ENCODE peak calls at places on chromosomes 2 and 18, in seven cellular contexts. L is endothelial cell of umbilical vein, U is upper lobe of left lung, O is GM12878, J is prostate gland, G is sigmoid colon, V is stomach. I is an unnamed sample. For H3K27me3, the result is how much of the 10 kb centered on the place peaks cover.

GRCh38 chr2:151543898-151544297 is 134.2 kb downstream of the RIF1 start:
- DNase-seq in O (no peak), J (no peak), L (no peak), V (no peak), U (no peak), G (no peak), I (no peak)

GRCh38 chr2:162221064-162221463 is 22.2 kb downstream of the FAP start:
- DNase-seq in G (peak), O (no peak), J (peak), V (peak), U (peak), L (peak), I (peak)

GRCh38 chr2:49403722-49404507 is 249.6 kb upstream of the FSHR start:
- DNase-seq in V (no peak), J (no peak), U (no peak), G (no peak), O (no peak), L (no peak), I (no peak)

GRCh38 chr2:46294185-46294836 is 2.9 kb upstream of the EPAS1 start:
- DNase-seq in L (peak), O (no peak), J (no peak), G (no peak), V (no peak), U (no peak), I (peak)

GRCh38 chr2:188576657-188577056 is 285.0 kb downstream of the GULP1 start:
- DNase-seq in O (no peak), V (no peak), U (no peak), G (no peak), J (no peak), L (no peak), I (no peak)

GRCh38 chr2:44817673-44818335 is 123.7 kb upstream of the SIX3 start:
- DNase-seq in O (no peak), J (no peak), G (no peak), L (no peak), U (no peak), V (no peak), I (no peak)

GRCh38 chr2:5705490-5705889 is 13.3 kb downstream of the SOX11 start:
- DNase-seq in V (no peak), O (no peak), G (no peak), L (no peak), J (no peak), U (no peak), I (no peak)

GRCh38 chr2:41963661-41964525 is 83.9 kb upstream of the PKDCC start:
- DNase-seq in O (no peak), G (peak), U (no peak), V (no peak), L (peak), J (no peak), I (peak)

GRCh38 chr2:30283931-30284565 is 52.7 kb downstream of the LBH start:
- DNase-seq in J (no peak), G (no peak), O (no peak), U (no peak), L (no peak), V (no peak), I (no peak)

GRCh38 chr2:16208921-16209320 is 268.6 kb downstream of the MYCN start:
- DNase-seq in O (no peak), L (no peak), J (no peak), U (no peak), V (no peak), G (no peak), I (no peak)

GRCh38 chr2:171608168-171608567 is 79.1 kb upstream of the DYNC1I2 start:
- DNase-seq in J (no peak), U (no peak), G (no peak), V (no peak), L (no peak), O (no peak), I (no peak)

GRCh38 chr2:223908304-223909047 is 36.7 kb downstream of the WDFY1 start:
- DNase-seq in O (no peak), U (no peak), J (no peak), V (peak), L (no peak), G (no peak), I (no peak)

GRCh38 chr2:210654091-210654490 is 97.7 kb downstream of the CPS1 start:
- DNase-seq in V (no peak), J (no peak), U (no peak), O (no peak), G (no peak), L (no peak), I (no peak)

GRCh38 chr2:135963841-135964240 is 21.6 kb downstream of the DARS1 start:
- DNase-seq in L (no peak), V (no peak), U (peak), J (no peak), G (no peak), O (no peak), I (no peak)

GRCh38 chr2:86543335-86543734 is 19.9 kb downstream of the CHMP3 start:
- DNase-seq in O (no peak), G (no peak), V (no peak), U (no peak), J (no peak), L (no peak), I (no peak)

DNA sequence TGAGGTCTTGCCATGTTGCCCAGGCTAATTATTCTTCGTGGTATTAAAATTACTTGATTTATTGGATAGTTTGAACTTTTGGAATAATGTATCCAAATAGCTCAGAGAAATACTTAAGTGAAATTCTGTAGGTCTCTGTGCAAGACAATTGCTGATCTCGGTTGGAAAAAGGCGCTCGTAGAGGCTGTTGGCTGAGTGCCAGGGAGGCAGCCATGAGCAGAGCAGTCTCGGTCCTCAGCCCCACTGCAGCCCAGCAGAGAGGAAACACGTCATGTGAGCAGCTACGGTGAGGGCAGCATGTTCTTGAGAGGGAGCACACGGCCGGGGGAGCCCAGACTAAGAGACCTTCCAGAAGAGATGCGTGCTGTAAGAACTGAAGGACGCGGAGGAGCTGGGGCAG is 42.5 kb downstream of the DCDC2C start:
- DNase-seq in U (peak), L (no peak), O (no peak), J (no peak), G (no peak), V (no peak), I (no peak)
- TF ChIP-seq POLR2AphosphoS5 in U (no peak), L (no peak), O (no peak), J (no peak), G (no peak), V (no peak), I (no peak)

GRCh38 chr18:13381907-13382682 is 163.5 kb downstream of the LDLRAD4 start:
- DNase-seq in U (peak), G (peak), J (peak), O (no peak), L (peak), V (peak), I (peak)

GRCh38 chr18:13382683-13382989 is 164.1 kb downstream of the LDLRAD4 start:
- DNase-seq in O (no peak), V (no peak), U (no peak), J (no peak), L (no peak), G (no peak), I (no peak)

GRCh38 chr18:13381331-13381730 is 162.8 kb downstream of the LDLRAD4 start:
- DNase-seq in U (no peak), G (peak), O (no peak), V (no peak), L (no peak), J (no peak), I (no peak)

GRCh38 chr18:13380671-13381070 is 162.1 kb downstream of the LDLRAD4 start:
- DNase-seq in J (no peak), L (no peak), O (no peak), V (no peak), G (no peak), U (no peak), I (no peak)

GRCh38 chr18:13382990-13383821 is 164.6 kb downstream of the LDLRAD4 start:
- DNase-seq in J (no peak), L (no peak), G (peak), O (no peak), U (no peak), V (no peak), I (no peak)
- H3K27me3 ChIP-seq in J (under half), L (under half), G (under half), O (under half), U (under half), V (under half), I (under half)

DNA sequence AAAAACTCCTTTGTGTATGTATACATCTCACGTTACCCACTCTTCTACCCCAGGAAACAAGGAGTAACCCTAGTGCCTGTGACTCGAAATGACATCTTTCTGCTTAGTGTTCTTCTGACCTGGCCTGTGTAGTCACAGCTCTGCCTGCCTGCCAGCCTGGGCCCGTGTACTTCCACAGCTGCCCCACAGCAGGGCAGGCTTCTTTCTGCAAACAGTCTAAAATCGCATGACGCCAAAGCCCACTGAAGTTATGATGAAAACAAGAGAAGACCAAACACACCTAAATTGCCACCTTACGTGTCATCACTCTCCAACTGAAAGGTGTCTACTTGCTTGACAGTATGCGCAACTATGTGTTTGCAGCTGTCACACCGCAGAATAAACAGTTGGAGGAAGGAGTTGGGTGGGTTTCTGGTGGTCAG is 1.5 kb downstream of the GAREM1 start:
- DNase-seq in L (peak), J (peak), U (peak), O (no peak), V (peak), G (peak), I (peak)
- TF ChIP-seq CTCF in L (no peak), J (no peak), U (no peak), O (no peak), V (peak), G (peak), I (no peak)

DNA sequence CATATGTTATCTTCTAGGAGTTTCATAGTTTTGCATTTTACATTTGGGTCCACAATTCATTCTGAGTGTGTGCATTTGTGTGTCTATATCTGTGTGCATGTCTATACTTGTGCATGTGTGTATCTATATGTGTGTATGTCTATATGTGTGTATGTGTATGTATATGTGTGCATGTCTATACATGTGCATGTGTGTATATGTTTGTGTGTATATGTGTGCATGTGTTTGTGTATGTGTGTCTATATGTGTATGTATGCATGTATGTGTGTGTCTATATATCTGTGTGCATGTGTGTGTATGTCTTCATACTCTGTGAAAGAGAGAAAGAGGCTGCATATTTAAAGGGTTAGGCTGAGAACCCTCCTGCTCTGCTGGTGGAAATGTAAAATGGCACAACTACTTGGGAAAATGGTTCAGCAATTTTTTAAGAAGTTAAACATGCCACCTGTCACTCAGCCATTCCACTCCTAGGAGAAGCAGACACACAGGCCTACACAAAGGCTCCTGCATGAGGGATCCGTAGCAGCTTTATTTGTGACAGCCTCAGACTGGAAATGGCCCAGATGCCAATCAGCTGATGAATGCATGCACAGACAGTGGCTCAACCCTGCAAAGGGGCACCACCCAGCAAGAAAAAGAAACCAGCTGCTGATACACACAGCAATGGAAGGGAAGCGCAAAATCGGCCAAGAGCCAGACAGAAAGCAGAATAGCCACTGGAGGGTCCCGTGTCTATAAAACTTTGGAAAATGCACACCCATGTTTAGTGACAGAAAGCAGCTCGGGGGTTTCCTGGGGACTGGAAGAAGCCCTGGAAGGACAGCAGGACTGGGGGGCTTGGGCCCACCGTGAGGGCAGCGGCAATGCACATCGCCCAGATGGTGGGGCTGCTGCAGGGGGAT is 146.8 kb downstream of the SEPTIN10 start:
- DNase-seq in O (no peak), U (no peak), L (peak), J (no peak), G (peak), V (no peak), I (peak)
- TF ChIP-seq POLR2AphosphoS5 in O (no peak), U (no peak), L (no peak), J (no peak), G (no peak), V (no peak), I (no peak)

GRCh38 chr18:498901-499300 is 1.6 kb downstream of the COLEC12 start:
- DNase-seq in V (no peak), J (no peak), G (no peak), O (no peak), L (no peak), U (no peak), I (no peak)
- H3K27me3 ChIP-seq in V (half or more), J (under half), G (under half), O (under half), L (under half), U (under half), I (under half)

GRCh38 chr2:211860224-211860623 is 678.4 kb downstream of the ERBB4 start:
- DNase-seq in V (no peak), L (no peak), G (no peak), O (no peak), U (no peak), J (no peak), I (no peak)

DNA sequence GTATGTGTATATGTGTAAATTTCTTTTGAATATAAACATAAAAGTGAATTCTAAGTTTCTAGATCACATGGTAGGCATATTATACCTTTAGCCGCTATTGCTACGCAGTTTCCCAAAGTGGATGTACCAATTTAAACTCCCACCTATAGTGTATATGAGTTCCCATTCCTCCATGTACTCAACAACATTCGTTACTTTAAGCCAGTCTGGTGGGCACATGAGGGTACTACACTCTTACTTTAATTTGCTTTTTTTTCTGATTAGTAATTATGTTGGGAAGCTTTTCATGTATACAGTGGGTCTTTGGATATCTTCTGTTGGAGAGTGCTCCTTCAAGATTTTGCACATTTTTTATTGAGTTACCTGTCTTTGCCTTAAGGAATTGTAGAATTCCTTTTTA is 683.8 kb downstream of the ERBB4 start:
- DNase-seq in V (no peak), U (no peak), G (no peak), L (no peak), O (no peak), J (no peak), I (no peak)
- TF ChIP-seq CTCF in V (no peak), U (no peak), G (no peak), L (no peak), O (peak), J (peak), I (no peak)

DNA sequence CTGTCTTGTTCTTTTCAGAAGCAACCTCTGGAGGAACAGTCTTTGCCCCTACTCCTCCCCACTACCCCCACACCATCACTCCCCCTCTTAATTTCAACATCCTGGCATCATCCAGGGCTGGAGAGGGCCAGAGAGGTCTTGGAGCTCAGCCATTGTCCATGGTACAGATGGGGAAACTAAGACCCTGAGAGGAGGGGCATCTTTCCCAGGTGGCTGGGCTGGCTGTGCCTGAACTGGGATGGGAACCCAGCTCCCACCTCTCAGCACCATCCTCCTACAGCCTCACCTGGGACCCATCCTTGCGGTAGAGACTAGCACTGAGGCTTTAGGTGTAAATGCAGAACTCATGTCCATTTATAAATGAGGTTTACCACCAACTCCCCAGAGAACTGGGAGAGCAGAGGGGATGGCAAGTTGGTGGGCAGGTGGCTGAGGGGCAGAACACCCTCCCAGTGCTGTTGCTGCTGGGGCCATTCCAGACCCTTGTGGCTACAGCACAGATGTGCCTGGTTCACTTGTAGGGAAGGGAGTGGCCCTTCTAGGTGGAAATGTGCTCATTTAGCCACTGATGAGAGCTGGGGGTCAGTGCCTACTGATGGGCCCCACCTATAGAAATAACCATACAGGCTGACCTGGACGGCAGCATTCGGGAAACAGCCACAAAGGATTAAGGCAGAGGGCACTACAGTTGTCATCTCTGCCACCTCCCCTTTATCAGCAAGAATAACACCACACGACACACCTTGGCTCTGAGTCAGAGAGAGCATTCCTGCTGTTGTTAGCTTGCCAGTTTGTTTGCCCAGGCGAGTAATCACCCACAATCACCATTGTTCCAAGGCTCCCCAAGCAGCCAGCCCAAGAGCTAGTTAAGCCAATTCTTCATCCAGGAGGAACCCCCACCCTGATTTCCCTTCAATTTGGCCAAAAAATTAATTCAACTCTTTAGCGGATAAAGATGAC is 2.1 kb downstream of the MLPH start:
- DNase-seq in U (no peak), J (peak), L (no peak), V (peak), O (no peak), G (no peak), I (peak)
- TF ChIP-seq POLR2AphosphoS5 in U (no peak), J (peak), L (no peak), V (peak), O (no peak), G (no peak), I (peak)

DNA sequence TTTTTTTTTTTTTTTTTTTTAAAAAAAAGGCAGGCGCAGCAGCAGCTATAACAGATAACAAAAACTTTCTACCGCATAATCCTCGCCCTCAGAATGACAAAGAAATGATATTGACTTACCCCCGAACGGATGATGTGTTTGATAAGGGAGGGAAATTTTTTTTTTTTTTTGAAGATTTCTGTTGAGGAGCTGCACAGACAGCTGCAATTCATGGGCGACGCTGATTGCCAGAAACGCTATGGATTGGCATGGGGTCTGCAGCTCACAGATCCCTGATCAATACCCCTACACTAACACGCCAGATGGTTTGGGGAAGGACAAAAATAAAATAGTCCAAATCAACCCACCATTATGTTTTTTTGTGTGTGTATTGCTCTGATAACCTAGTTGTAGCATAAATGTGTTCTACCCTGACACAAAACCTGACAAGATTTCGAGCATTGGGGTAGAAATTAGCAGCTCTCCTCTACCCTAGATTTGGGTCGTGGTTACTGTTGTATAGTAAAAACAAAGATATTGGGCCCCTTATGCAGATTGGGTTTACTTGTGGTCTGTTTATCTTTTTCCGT is 3.6 kb upstream of the ONECUT2 start:
- DNase-seq in O (no peak), L (no peak), J (no peak), G (no peak), V (no peak), U (no peak), I (no peak)
- H3K27me3 ChIP-seq in O (under half), L (half or more), J (under half), G (half or more), V (half or more), U (under half), I (half or more)

I was measured in transverse colon.